ENCODE peak calls at places on chromosomes 4 and X, in ten cellular contexts. C is tibial artery, D is heart right ventricle, A is dorsolateral prefrontal cortex, Y is right atrium auricular region, T is adipocyte, G is sigmoid colon, J is colonic mucosa, E is GM23338, R is aorta. K is an unnamed sample.

GRCh38 chr4:141871086-141871485 is 234.7 kb downstream of the IL15 start:
- DNase-seq in C (no peak), D (no peak), A (no peak), Y (no peak), T (peak), G (no peak), J (no peak), E (no peak), R (no peak), K (peak)

GRCh38 chr4:787561-787981 is 38.4 kb downstream of the CPLX1 start:
- DNase-seq in C (no peak), D (no peak), A (peak), Y (no peak), T (no peak), G (peak), J (no peak), E (no peak), R (peak), K (no peak)

GRCh38 chr4:125322363-125322730 is 7.6 kb downstream of the FAT4 start:
- DNase-seq in C (no peak), D (peak), A (no peak), Y (no peak), T (peak), G (no peak), J (no peak), E (no peak), R (no peak), K (peak)

GRCh38 chr4:43732829-43733426 is 715.7 kb downstream of the KCTD8 start:
- DNase-seq in C (no peak), D (no peak), A (no peak), Y (no peak), T (no peak), G (no peak), J (no peak), E (no peak), R (no peak), K (no peak)

GRCh38 chr4:44738615-44739014 is 12.3 kb upstream of the GNPDA2 start:
- DNase-seq in C (no peak), D (no peak), A (no peak), Y (no peak), T (no peak), G (no peak), J (no peak), E (peak), R (no peak), K (no peak)

GRCh38 chrX:74923942-74924448 is 1.3 kb downstream of the NEXMIF start:
- DNase-seq in C (peak), D (no peak), A (no peak), Y (no peak), T (peak), G (peak), J (peak), E (peak), R (peak), K (peak)

GRCh38 chrX:123859409-123859827 is 435 bp upstream of the XIAP start:
- DNase-seq in C (no peak), D (no peak), A (peak), Y (no peak), T (peak), G (no peak), J (peak), E (peak), R (peak), K (no peak)

GRCh38 chrX:119015407-119016242 is 41.2 kb downstream of the LONRF3 start:
- DNase-seq in C (peak), D (peak), A (no peak), Y (peak), T (peak), G (peak), J (no peak), E (no peak), R (peak), K (peak)

GRCh38 chr4:184053476-184053875 is 148.4 kb downstream of the STOX2 start:
- DNase-seq in C (no peak), D (no peak), A (no peak), Y (no peak), T (no peak), G (no peak), J (peak), E (no peak), R (no peak), K (no peak)

GRCh38 chr4:188109157-188109755 is at the start of gene TRIML2:
- DNase-seq in C (no peak), D (no peak), A (no peak), Y (no peak), T (no peak), G (no peak), J (no peak), E (peak), R (no peak), K (no peak)

GRCh38 chr4:118338981-118339765 is 13.6 kb downstream of the PRSS12 start:
- DNase-seq in C (no peak), D (no peak), A (no peak), Y (no peak), T (peak), G (no peak), J (no peak), E (no peak), R (no peak), K (peak)

GRCh38 chrX:68196939-68197791 is 236.1 kb downstream of the OPHN1 start:
- DNase-seq in C (no peak), D (peak), A (no peak), Y (no peak), T (peak), G (no peak), J (peak), E (peak), R (no peak), K (peak)

GRCh38 chr4:66539745-66540144 is 869.5 kb upstream of the EPHA5 start:
- DNase-seq in C (no peak), D (no peak), A (no peak), Y (no peak), T (no peak), G (no peak), J (no peak), E (no peak), R (no peak), K (no peak)

GRCh38 chr4:132642196-132642817 is 506.8 kb upstream of the PCDH10 start:
- DNase-seq in C (no peak), D (no peak), A (no peak), Y (no peak), T (peak), G (no peak), J (no peak), E (peak), R (no peak), K (no peak)

GRCh38 chrX:16436348-16437188 is 213.4 kb upstream of the S100G start:
- DNase-seq in C (peak), D (peak), A (no peak), Y (peak), T (peak), G (peak), J (peak), E (peak), R (peak), K (peak)

GRCh38 chr4:43234626-43235025 is 342.1 kb downstream of the GRXCR1 start:
- DNase-seq in C (no peak), D (no peak), A (no peak), Y (no peak), T (no peak), G (no peak), J (no peak), E (peak), R (no peak), K (peak)

GRCh38 chr4:165627128-165627527 is 245.9 kb upstream of the TLL1 start:
- DNase-seq in C (no peak), D (no peak), A (no peak), Y (no peak), T (no peak), G (no peak), J (no peak), E (no peak), R (no peak), K (no peak)
- H3K4me3 ChIP-seq in C (no peak), D (no peak), A (no peak), Y (no peak), T (no peak), G (no peak), J (no peak), E (no peak), R (no peak), K (no peak)

DNA sequence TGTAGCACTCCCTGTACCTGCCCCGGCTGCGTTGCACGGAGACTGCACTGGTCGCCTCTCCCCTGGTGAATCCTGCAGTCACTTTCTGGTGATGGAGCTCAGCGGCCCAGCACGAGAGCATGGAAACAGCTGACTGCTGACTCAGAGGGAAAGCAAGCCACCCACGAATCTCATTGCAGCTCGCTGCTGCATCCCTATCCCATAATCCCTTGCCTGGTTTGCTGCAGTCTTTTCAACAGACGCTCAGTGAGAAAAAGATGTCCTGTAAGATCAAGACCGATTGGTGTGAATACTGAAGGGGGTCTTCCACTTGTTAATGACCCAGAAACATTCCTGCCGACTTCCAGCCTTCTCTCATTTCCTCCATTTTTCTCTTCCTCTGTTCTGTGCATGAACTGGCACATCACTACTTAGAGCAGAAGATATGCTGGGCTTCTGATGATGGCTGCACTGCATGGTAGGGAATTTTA is 52.9 kb downstream of the TRIM2 start:
- DNase-seq in C (peak), D (no peak), A (peak), Y (no peak), T (peak), G (no peak), J (no peak), E (peak), R (peak), K (peak)
- H3K4me3 ChIP-seq in C (peak), D (no peak), A (peak), Y (no peak), T (peak), G (peak), J (no peak), E (peak), R (no peak), K (peak)

DNA sequence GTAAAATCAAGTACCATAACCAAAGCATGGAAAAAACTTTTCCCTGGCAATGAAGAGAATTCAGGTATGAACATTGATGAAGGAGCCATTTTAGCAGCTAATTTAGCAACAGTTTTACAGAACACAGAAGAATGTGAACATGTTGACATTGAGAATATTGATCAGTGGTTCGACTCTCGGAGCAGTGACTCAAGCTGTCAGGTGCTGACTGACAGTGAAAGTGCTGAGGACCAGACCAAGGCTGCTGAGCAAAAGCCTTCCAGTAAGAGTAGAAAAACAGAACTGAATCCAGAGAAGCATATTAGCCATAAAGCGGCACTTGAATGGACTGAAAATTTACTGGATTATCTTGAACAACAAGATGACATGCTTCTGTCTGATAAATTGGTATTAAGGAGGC is 2.8 kb downstream of the TIGD2 start:
- DNase-seq in C (no peak), D (no peak), A (no peak), Y (no peak), T (no peak), G (no peak), J (no peak), E (no peak), R (no peak), K (no peak)
- H3K4me3 ChIP-seq in C (no peak), D (no peak), A (no peak), Y (no peak), T (no peak), G (no peak), J (no peak), E (no peak), R (no peak), K (no peak)

GRCh38 chr4:161991811-161992210 is 172.0 kb downstream of the FSTL5 start:
- DNase-seq in C (no peak), D (no peak), A (no peak), Y (no peak), T (no peak), G (no peak), J (no peak), E (peak), R (no peak), K (no peak)

GRCh38 chr4:161987611-161988010 is 176.2 kb downstream of the FSTL5 start:
- DNase-seq in C (no peak), D (no peak), A (no peak), Y (no peak), T (no peak), G (no peak), J (no peak), E (peak), R (no peak), K (no peak)

GRCh38 chr4:161990721-161991120 is 173.1 kb downstream of the FSTL5 start:
- DNase-seq in C (no peak), D (no peak), A (no peak), Y (no peak), T (no peak), G (no peak), J (no peak), E (no peak), R (no peak), K (no peak)

DNA sequence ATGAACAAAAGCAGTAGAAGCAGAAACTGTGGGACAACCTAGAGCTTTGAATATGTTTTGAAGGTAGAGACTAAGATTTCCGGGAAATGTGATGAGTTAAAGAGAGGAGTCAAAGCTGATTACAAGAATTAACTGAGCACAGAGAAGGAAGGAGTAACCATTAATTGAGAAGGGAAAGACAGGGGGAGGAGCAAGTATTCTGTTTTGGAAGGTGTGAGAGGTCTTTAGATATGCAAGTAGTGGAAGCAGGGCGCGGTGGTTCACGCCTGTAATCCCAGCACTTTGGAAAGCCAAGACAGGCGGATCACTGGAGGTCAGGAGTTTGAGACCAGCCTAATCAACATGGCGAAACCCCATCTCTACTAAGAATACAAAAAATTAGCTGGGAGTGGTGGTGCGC is 171.5 kb downstream of the FSTL5 start:
- DNase-seq in C (no peak), D (no peak), A (no peak), Y (no peak), T (no peak), G (no peak), J (no peak), E (no peak), R (no peak), K (no peak)
- H3K4me3 ChIP-seq in C (no peak), D (no peak), A (no peak), Y (no peak), T (no peak), G (no peak), J (no peak), E (no peak), R (no peak), K (no peak)

GRCh38 chrX:71252221-71252620 is 1.7 kb downstream of the ZMYM3 start:
- DNase-seq in C (no peak), D (no peak), A (no peak), Y (no peak), T (no peak), G (no peak), J (no peak), E (no peak), R (no peak), K (no peak)

GRCh38 chrX:71254092-71254941 is at the start of gene ZMYM3:
- DNase-seq in C (peak), D (peak), A (peak), Y (peak), T (peak), G (peak), J (peak), E (peak), R (peak), K (peak)

GRCh38 chrX:71250856-71251255 is 3.1 kb downstream of the ZMYM3 start:
- DNase-seq in C (no peak), D (no peak), A (no peak), Y (no peak), T (no peak), G (no peak), J (no peak), E (no peak), R (no peak), K (no peak)

GRCh38 chrX:71253253-71254091 is 468 bp downstream of the ZMYM3 start:
- DNase-seq in C (no peak), D (peak), A (no peak), Y (no peak), T (peak), G (no peak), J (peak), E (peak), R (peak), K (peak)

DNA sequence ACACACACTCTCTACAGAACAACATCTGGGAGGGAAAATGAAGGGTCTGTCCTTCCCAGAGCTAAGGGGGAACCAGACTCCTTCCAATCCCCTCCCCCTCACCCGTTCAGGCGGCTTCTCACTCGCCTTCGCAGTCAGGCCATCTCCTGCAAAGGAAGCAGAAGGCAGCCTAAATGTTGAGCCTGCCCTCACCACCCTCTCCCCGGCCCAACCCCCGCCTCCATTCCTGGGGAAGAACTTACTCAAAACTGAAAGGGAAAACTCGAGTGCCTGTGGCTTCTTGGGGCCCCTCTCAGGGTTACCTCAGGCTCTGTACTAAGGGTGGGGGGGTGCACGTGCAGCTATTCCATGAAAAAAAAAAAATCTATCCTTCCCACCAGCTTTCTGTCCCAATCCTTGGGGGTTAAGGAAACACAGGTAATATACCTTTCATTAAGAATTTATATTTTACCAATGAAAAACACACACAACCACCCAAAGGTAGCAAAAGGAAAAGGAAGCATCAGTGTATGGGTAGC is 2.4 kb downstream of the ZMYM3 start:
- DNase-seq in C (no peak), D (no peak), A (no peak), Y (no peak), T (peak), G (no peak), J (no peak), E (peak), R (no peak), K (no peak)
- H3K4me3 ChIP-seq in C (no peak), D (no peak), A (peak), Y (no peak), T (no peak), G (no peak), J (no peak), E (peak), R (no peak), K (no peak)

DNA sequence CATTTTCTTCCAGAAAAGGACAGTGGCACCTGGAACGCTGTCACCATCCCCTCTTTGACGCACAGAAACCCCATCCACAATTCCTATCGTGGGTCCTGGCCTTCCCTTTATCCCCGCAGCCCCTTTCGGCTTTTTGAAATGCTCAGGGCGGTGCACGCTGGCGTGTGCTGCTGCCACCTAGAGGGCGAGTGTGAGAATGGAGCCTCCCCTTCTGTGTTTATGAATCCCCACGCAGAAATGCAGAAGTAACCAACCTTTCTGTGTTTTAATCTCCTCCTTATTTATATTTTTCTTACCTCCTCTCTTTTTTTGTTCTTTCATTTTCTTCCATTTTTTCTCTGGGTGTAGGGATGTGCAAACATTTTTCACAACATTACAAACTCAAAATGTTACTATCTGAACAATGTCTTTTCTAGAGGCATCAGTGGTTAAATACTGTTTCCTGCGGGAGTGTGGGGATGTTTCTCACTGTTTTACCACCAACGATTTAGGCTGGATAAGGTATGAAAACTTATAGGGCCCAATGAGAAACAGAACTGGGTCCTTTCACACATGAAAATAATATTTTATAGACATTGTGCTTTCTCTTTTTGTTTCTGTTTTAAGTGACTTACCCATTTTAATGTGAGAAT is 50.0 kb downstream of the TMA16 start:
- DNase-seq in C (peak), D (peak), A (no peak), Y (peak), T (peak), G (peak), J (peak), E (peak), R (peak), K (peak)
- H3K4me3 ChIP-seq in C (peak), D (no peak), A (peak), Y (no peak), T (peak), G (peak), J (peak), E (no peak), R (no peak), K (peak)

DNA sequence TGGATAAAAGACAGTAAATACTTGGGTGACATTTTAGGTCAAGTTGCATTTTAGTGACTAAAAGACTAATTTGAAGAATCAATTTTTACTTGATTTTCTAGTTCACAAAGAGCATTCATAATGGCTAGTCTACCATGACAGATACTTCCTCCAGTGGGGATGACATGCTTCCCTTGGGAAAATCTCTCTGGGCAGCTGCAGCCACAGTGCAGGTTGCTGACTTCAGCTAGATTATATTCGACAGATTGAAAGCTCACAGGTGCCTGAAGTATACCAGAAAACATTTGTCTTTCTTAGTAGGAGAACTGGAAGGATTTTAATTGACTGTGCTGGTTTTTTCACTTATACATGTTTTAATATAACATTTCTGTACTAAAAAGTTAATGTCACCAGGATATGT is 209.5 kb upstream of the MAGEB2 start:
- DNase-seq in C (no peak), D (no peak), A (no peak), Y (no peak), T (no peak), G (no peak), J (no peak), E (no peak), R (no peak), K (no peak)
- H3K4me3 ChIP-seq in C (no peak), D (no peak), A (no peak), Y (no peak), T (no peak), G (no peak), J (no peak), E (no peak), R (no peak), K (no peak)

GRCh38 chrX:1657367-1658082 is 42.7 kb downstream of the ASMT start:
- DNase-seq in C (peak), D (no peak), A (no peak), Y (no peak), T (peak), G (no peak), J (peak), E (no peak), R (peak), K (peak)
- H3K4me3 ChIP-seq in C (no peak), D (no peak), A (no peak), Y (no peak), T (no peak), G (no peak), J (no peak), E (no peak), R (no peak), K (no peak)

GRCh38 chr4:54101190-54102041 is 1.5 kb downstream of the GSX2 start:
- DNase-seq in C (no peak), D (no peak), A (no peak), Y (no peak), T (no peak), G (no peak), J (no peak), E (peak), R (no peak), K (no peak)
- H3K4me3 ChIP-seq in C (peak), D (no peak), A (peak), Y (no peak), T (peak), G (peak), J (peak), E (peak), R (peak), K (peak)

GRCh38 chr4:173526034-173526482 is 4.0 kb downstream of the HAND2 start:
- DNase-seq in C (no peak), D (no peak), A (no peak), Y (no peak), T (peak), G (peak), J (no peak), E (peak), R (no peak), K (no peak)
- H3K4me3 ChIP-seq in C (peak), D (peak), A (no peak), Y (peak), T (peak), G (peak), J (peak), E (peak), R (peak), K (peak)